ENCODE peak calls at places on chromosome 9, in seven cellular contexts. F, V, Q, J, W, K and H are unnamed samples.

GRCh38 chr9:134525841-134526797 is 115.5 kb upstream of the COL5A1 start:
- DNase-seq in F (peak; percentile 73), V (peak; percentile 94), Q (no peak), J (no peak), W (no peak), K (no peak), H (peak; percentile 33)

GRCh38 chr9:128420651-128421473 is at the start of gene CERCAM:
- DNase-seq in F (peak; percentile 69), V (peak; percentile 98), Q (peak; percentile 68), J (peak; percentile 64), W (no peak), K (peak; percentile 34), H (peak; percentile 59)

GRCh38 chr9:97985058-97985861 is 2.1 kb downstream of the ANP32B start:
- DNase-seq in F (peak; percentile 19), V (peak; percentile 86), Q (peak; percentile 47), J (peak; percentile 72), W (peak; percentile 30), K (no peak), H (no peak)

GRCh38 chr9:134209731-134210311 is 45.5 kb upstream of the RNU6ATAC start:
- DNase-seq in F (peak; percentile 10), V (peak; percentile 48), Q (no peak), J (no peak), W (no peak), K (no peak), H (no peak)

GRCh38 chr9:116103976-116104820 is 49.4 kb upstream of the PAPPA start:
- DNase-seq in F (no peak), V (no peak), Q (no peak), J (no peak), W (no peak), K (no peak), H (peak; percentile 83)

GRCh38 chr9:2808105-2808504 is 35.8 kb downstream of the PUM3 start:
- DNase-seq in F (no peak), V (no peak), Q (no peak), J (no peak), W (no peak), K (no peak), H (no peak)

GRCh38 chr9:3136999-3137675 is 293.2 kb upstream of the PUM3 start:
- DNase-seq in F (no peak), V (peak; percentile 31), Q (no peak), J (no peak), W (no peak), K (no peak), H (no peak)

GRCh38 chr9:129491486-129491855 is 129.4 kb downstream of the C9orf50 start:
- DNase-seq in F (peak; percentile 56), V (peak; percentile 14), Q (no peak), J (no peak), W (no peak), K (no peak), H (no peak)

GRCh38 chr9:91159664-91160121 is 202.0 kb downstream of the AUH start:
- DNase-seq in F (peak; percentile 68), V (no peak), Q (peak; percentile 55), J (no peak), W (peak; percentile 32), K (no peak), H (no peak)

GRCh38 chr9:135088348-135088978 is 995 bp downstream of the OLFM1 start:
- DNase-seq in F (no peak), V (no peak), Q (peak; percentile 47), J (no peak), W (no peak), K (no peak), H (no peak)

GRCh38 chr9:76424491-76424890 is 30.3 kb upstream of the RFK start:
- DNase-seq in F (no peak), V (no peak), Q (no peak), J (no peak), W (no peak), K (no peak), H (no peak)

GRCh38 chr9:74379718-74380117 is 117.4 kb upstream of the RORB start:
- DNase-seq in F (no peak), V (no peak), Q (peak; percentile 86), J (peak; percentile 19), W (peak; percentile 20), K (peak; percentile 40), H (no peak)

GRCh38 chr9:127763918-127764384 is 14.5 kb downstream of the SH2D3C start:
- DNase-seq in F (peak; percentile 73), V (peak; percentile 48), Q (peak; percentile 83), J (peak; percentile 51), W (peak; percentile 43), K (peak; percentile 32), H (no peak)

GRCh38 chr9:33465596-33466564 is 7.8 kb downstream of the NOL6 start:
- DNase-seq in F (no peak), V (peak; percentile 55), Q (no peak), J (no peak), W (no peak), K (no peak), H (no peak)

GRCh38 chr9:77450093-77450475 is 198.0 kb downstream of the GNA14 start:
- DNase-seq in F (no peak), V (no peak), Q (no peak), J (no peak), W (no peak), K (no peak), H (no peak)

GRCh38 chr9:34380034-34380510 is 3.4 kb upstream of the MYORG start:
- DNase-seq in F (no peak), V (peak; percentile 46), Q (peak; percentile 51), J (peak; percentile 21), W (peak; percentile 4), K (no peak), H (no peak)

GRCh38 chr9:120944434-120945125 is 18.0 kb upstream of the TRAF1 start:
- DNase-seq in F (no peak), V (no peak), Q (no peak), J (peak; percentile 81), W (peak; percentile 56), K (no peak), H (no peak)

GRCh38 chr9:111992523-111992922 is 95.9 kb downstream of the UGCG start:
- DNase-seq in F (no peak), V (peak; percentile 51), Q (no peak), J (no peak), W (no peak), K (no peak), H (no peak)

GRCh38 chr9:105296889-105297288 is 52.4 kb downstream of the SLC44A1 start:
- DNase-seq in F (no peak), V (peak; percentile 76), Q (peak; percentile 83), J (no peak), W (no peak), K (peak; percentile 90), H (peak; percentile 71)
- H3K4me1 ChIP-seq in F (peaks cover 22% of the 10 kb centered on the region), V (peaks cover 54% of the 10 kb centered on the region), Q (peaks cover 58% of the 10 kb centered on the region), J (no peaks in the 10 kb centered on the region), W (peaks cover 7% of the 10 kb centered on the region), K (peaks cover 64% of the 10 kb centered on the region), H (peaks cover 46% of the 10 kb centered on the region)

DNA sequence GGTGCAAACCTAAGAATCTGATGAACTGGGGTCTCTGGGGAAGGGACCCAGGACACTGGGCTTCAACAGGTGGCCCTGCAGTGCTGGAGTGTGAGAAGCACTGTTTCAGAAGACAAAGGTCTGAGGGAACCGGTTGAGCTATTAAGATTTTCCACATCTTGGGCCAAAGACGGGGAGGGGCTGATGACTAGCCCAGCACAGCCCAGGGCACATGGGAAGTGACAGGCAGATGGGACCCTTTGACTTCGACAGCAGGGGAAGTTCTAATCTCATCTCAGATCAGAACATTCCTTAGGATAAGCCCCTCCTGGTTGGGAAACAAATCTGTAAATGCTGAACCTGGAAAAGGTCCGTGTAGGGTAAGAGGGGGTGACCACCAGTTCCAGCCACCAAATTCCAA is 67.4 kb downstream of the RAPGEF1 start:
- DNase-seq in F (no peak), V (peak; percentile 50), Q (no peak), J (no peak), W (no peak), K (no peak), H (no peak)
- H3K4me1 ChIP-seq in F (peaks cover 100% of the 10 kb centered on the region), V (peaks cover 42% of the 10 kb centered on the region), Q (peaks cover 71% of the 10 kb centered on the region), J (peaks cover 74% of the 10 kb centered on the region), W (no peaks in the 10 kb centered on the region), K (peaks cover 56% of the 10 kb centered on the region), H (peaks cover 45% of the 10 kb centered on the region)

DNA sequence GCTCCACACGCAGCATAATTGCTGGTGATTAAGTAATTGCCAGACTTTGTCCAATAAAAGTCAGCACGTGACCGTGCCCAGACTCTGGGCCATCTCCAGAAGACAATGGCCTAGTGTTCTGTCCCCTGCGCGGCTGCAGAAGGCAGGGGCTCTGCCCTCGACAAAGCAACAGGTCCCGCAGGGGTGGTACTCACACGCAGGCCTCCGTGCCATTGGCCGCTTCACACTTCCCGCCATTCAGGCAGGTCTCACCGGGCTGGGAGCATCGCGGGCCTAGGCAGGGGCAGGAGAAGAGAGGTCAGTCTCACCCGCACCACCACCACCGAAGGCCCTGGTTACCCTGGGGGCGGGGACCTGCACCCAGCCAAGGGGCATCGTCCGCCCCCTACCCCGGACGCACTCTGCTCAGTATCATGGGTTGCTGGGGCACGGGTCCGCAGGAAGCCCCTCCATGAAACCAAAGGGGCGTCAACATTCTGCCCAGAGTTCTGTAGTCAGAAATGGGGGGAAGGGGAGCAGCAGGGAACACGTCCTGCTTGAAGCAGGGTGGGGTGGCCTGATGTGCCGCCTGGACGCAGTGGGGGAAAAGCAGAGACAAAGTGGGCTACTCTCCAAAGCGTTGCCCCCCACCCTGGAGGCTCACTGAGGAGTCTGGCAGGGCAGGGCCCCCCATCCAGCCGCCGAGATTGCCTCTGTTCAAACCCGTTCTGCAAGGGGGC is 1.9 kb downstream of the NOTCH1 start:
- DNase-seq in F (no peak), V (no peak), Q (no peak), J (no peak), W (peak; percentile 78), K (peak; percentile 78), H (no peak)
- H3K4me1 ChIP-seq in F (peaks cover 72% of the 10 kb centered on the region), V (peaks cover 23% of the 10 kb centered on the region), Q (peaks cover 3% of the 10 kb centered on the region), J (peaks cover 39% of the 10 kb centered on the region), W (peaks cover 3% of the 10 kb centered on the region), K (peaks cover 28% of the 10 kb centered on the region), H (peaks cover 29% of the 10 kb centered on the region)

GRCh38 chr9:70053864-70054263 is 10.2 kb downstream of the MAMDC2 start:
- DNase-seq in F (no peak), V (no peak), Q (no peak), J (no peak), W (no peak), K (no peak), H (no peak)
- H3K4me1 ChIP-seq in F (peaks cover 45% of the 10 kb centered on the region), V (peaks cover 20% of the 10 kb centered on the region), Q (no peaks in the 10 kb centered on the region), J (no peaks in the 10 kb centered on the region), W (no peaks in the 10 kb centered on the region), K (no peaks in the 10 kb centered on the region), H (no peaks in the 10 kb centered on the region)

GRCh38 chr9:4700932-4701331 is 21.6 kb downstream of the CDC37L1 start:
- DNase-seq in F (no peak), V (no peak), Q (no peak), J (no peak), W (no peak), K (no peak), H (no peak)
- H3K4me1 ChIP-seq in F (no peaks in the 10 kb centered on the region), V (peaks cover 8% of the 10 kb centered on the region), Q (no peaks in the 10 kb centered on the region), J (no peaks in the 10 kb centered on the region), W (no peaks in the 10 kb centered on the region), K (peaks cover 25% of the 10 kb centered on the region), H (no peaks in the 10 kb centered on the region)